ENCODE peak calls at places on chromosomes 12 and 14, in five cellular contexts. N, S, Q, D and O are unnamed samples.

GRCh38 chr12:118840878-118841277 is 140.5 kb upstream of the SRRM4 start:
- DNase-seq in N (no peak), S (no peak), Q (no peak), D (no peak), O (no peak)

GRCh38 chr14:44945264-44945663 is 16.5 kb downstream of the KLHL28 start:
- DNase-seq in N (no peak), S (no peak), Q (peak; percentile 88), D (no peak), O (no peak)

GRCh38 chr14:77761205-77761931 is 412 bp upstream of the SNW1 start:
- DNase-seq in N (no peak), S (no peak), Q (peak; percentile 36), D (peak; percentile 44), O (peak; percentile 27)

GRCh38 chr14:91113829-91114078 is at the start of gene DGLUCY:
- DNase-seq in N (peak; percentile 88), S (no peak), Q (peak; percentile 75), D (peak; percentile 87), O (no peak)

GRCh38 chr14:93263416-93263815 is 56.4 kb downstream of the UBR7 start:
- DNase-seq in N (no peak), S (no peak), Q (peak; percentile 47), D (no peak), O (no peak)

GRCh38 chr12:62259311-62259992 is 752 bp upstream of the USP15 start:
- DNase-seq in N (no peak), S (no peak), Q (no peak), D (peak; percentile 6), O (no peak)

GRCh38 chr14:52596861-52597260 is 44.2 kb downstream of the GPR137C start:
- DNase-seq in N (no peak), S (no peak), Q (peak; percentile 1), D (no peak), O (no peak)

GRCh38 chr12:67323007-67323406 is 53.8 kb downstream of the CAND1 start:
- DNase-seq in N (no peak), S (no peak), Q (no peak), D (no peak), O (no peak)

GRCh38 chr12:93571360-93571853 is 1.1 kb upstream of the SOCS2 start:
- DNase-seq in N (peak; percentile 77), S (peak; percentile 50), Q (peak; percentile 55), D (peak; percentile 57), O (peak; percentile 84)

GRCh38 chr12:117298191-117298590 is 63.2 kb downstream of the NOS1 start:
- DNase-seq in N (no peak), S (no peak), Q (no peak), D (no peak), O (no peak)

GRCh38 chr14:73833024-73833423 is 18.6 kb upstream of the PTGR2 start:
- DNase-seq in N (no peak), S (no peak), Q (no peak), D (no peak), O (peak; percentile 45)

DNA sequence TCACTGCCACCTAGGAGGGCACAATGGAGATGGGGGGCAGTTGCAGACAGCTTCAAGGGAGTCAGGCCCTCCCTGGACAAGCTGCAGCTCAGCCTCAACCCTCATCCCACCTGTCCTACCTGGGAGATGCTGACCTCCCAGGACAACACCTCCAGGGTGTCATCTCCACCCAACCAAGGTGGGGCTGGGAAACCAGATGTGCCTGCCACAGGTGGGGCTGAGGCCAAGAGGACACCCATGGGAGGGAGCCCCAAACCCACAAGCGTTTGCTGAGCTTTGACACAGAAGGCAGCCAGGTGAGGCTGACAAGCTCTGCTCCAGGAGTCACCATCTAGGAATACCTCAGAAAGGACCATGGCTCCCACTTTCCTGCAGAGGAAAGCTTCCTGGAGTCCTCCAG is 31.5 kb downstream of the ZFP36L1 start:
- DNase-seq in N (no peak), S (no peak), Q (no peak), D (no peak), O (no peak)
- H3K4me1 ChIP-seq in N (peaks cover 49% of the 10 kb centered on the region), S (peaks cover 5% of the 10 kb centered on the region), Q (peaks cover 13% of the 10 kb centered on the region), D (no peaks in the 10 kb centered on the region), O (peaks cover 56% of the 10 kb centered on the region)

DNA sequence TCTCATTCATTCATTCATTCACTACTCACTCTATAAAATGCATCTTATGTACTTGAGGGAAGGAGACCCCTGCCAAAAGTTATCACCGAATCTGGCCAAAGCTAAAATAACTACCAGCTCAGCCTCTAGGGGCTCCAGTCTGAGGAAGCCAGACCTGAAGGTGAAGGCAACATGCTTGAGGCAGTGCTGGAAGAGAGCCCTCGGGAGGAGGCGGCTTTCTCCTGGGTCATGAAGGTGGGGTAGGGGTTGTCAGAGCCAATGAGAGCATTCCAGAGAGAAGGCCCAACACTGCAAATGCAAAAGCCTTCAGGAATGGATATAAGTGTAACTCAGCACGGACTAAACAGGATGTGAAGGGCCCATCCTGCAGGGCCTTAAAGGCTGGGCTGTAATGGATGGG is 62.4 kb downstream of the GSC start:
- DNase-seq in N (no peak), S (no peak), Q (no peak), D (no peak), O (no peak)
- H3K27me3 ChIP-seq in N (peaks cover 8% of the 10 kb centered on the region), S (no peaks in the 10 kb centered on the region), Q (peaks cover 2% of the 10 kb centered on the region), D (no peaks in the 10 kb centered on the region), O (no peaks in the 10 kb centered on the region)

GRCh38 chr12:106027286-106027685 is 111.5 kb downstream of the NUAK1 start:
- DNase-seq in N (no peak), S (no peak), Q (no peak), D (no peak), O (no peak)
- H3K4me1 ChIP-seq in N (no peaks in the 10 kb centered on the region), S (no peaks in the 10 kb centered on the region), Q (peaks cover 10% of the 10 kb centered on the region), D (no peaks in the 10 kb centered on the region), O (peaks cover 17% of the 10 kb centered on the region)

GRCh38 chr14:88554458-88555286 is at the start of gene PTPN21:
- DNase-seq in N (peak; percentile 83), S (no peak), Q (peak; percentile 64), D (peak; percentile 66), O (peak; percentile 81)
- H3K27me3 ChIP-seq in N (peaks cover 7% of the 10 kb centered on the region), S (no peaks in the 10 kb centered on the region), Q (no peaks in the 10 kb centered on the region), D (peaks cover 45% of the 10 kb centered on the region), O (no peaks in the 10 kb centered on the region)

GRCh38 chr12:79911889-79912656 is 22.8 kb downstream of the PPP1R12A start:
- DNase-seq in N (no peak), S (no peak), Q (peak; percentile 59), D (peak; percentile 24), O (no peak)
- H3K4me1 ChIP-seq in N (peaks cover 18% of the 10 kb centered on the region), S (no peaks in the 10 kb centered on the region), Q (peaks cover 3% of the 10 kb centered on the region), D (peaks cover 3% of the 10 kb centered on the region), O (no peaks in the 10 kb centered on the region)

GRCh38 chr14:36451346-36452065 is 68.5 kb downstream of the NKX2-1 start:
- DNase-seq in N (peak; percentile 60), S (no peak), Q (no peak), D (no peak), O (no peak)

GRCh38 chr14:36452850-36453249 is 67.2 kb downstream of the NKX2-1 start:
- DNase-seq in N (no peak), S (no peak), Q (no peak), D (no peak), O (no peak)

GRCh38 chr14:36450550-36450949 is 69.5 kb downstream of the NKX2-1 start:
- DNase-seq in N (no peak), S (no peak), Q (no peak), D (peak; percentile 14), O (no peak)

GRCh38 chr14:36455241-36455627 is 64.8 kb downstream of the NKX2-1 start:
- DNase-seq in N (no peak), S (no peak), Q (no peak), D (no peak), O (no peak)

DNA sequence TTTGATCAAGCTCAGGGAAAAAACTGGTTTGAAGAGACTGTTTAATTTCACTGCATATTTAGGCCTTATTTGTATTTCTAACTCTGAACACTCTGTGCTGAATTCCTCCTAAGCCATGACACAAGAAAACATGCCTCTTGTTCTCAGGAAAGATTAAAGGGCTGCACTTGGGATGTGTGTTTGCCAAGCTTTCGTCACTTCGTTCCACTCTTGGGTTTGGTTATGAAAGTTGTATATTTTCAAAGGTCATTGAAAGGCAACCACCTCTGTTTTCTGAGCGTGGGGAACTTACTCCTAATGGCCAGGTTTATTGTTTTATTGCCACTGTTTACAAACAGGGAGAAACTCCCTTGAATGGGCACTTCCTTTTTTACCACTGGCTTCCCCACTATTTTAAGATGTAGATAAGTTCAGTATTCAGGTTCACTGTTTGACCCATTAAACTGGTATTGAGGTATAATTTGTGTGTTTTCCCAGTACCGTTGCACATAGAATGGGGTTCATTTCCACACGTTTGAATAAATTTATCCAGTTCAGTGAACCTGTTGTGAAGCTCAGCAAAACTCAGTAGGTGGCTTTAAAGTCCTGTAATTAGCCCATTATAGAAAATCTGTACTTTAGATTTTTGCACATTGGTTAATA is 65.3 kb downstream of the NKX2-1 start:
- DNase-seq in N (no peak), S (no peak), Q (no peak), D (no peak), O (no peak)
- H3K27me3 ChIP-seq in N (no peaks in the 10 kb centered on the region), S (no peaks in the 10 kb centered on the region), Q (no peaks in the 10 kb centered on the region), D (no peaks in the 10 kb centered on the region), O (peaks cover 18% of the 10 kb centered on the region)